ENCODE peak calls at places on chromosomes 5 and 9, in seven cellular contexts. One of them, this sample, is unnamed.

GRCh38 chr9:136520053-136520540 is 25.8 kb downstream of the NOTCH1 start:
- DNase-seq in left cardiac atrium: no peak
- DNase-seq in stimulated activated CD4-positive, alpha-beta T cell treated with anti-CD3 and anti-CD28 coated beads, Interleukin-15, amount 100 ng/mL, for 24 hours: no peak
- DNase-seq in AG08396: no peak
- DNase-seq in GM13977: no peak
- DNase-seq in M059J: no peak
- DNase-seq in RKO: no peak
- DNase-seq in this sample: peak

GRCh38 chr5:31743678-31744077 is 104.7 kb downstream of the PDZD2 start:
- DNase-seq in left cardiac atrium: no peak
- DNase-seq in stimulated activated CD4-positive, alpha-beta T cell treated with anti-CD3 and anti-CD28 coated beads, Interleukin-15, amount 100 ng/mL, for 24 hours: no peak
- DNase-seq in AG08396: no peak
- DNase-seq in GM13977: no peak
- DNase-seq in M059J: no peak
- DNase-seq in RKO: no peak
- DNase-seq in this sample: no peak

GRCh38 chr5:37665889-37666288 is 174.0 kb downstream of the GDNF start:
- DNase-seq in left cardiac atrium: peak
- DNase-seq in stimulated activated CD4-positive, alpha-beta T cell treated with anti-CD3 and anti-CD28 coated beads, Interleukin-15, amount 100 ng/mL, for 24 hours: no peak
- DNase-seq in AG08396: no peak
- DNase-seq in GM13977: no peak
- DNase-seq in M059J: peak
- DNase-seq in RKO: no peak
- DNase-seq in this sample: peak

GRCh38 chr5:138543730-138544104 is 681 bp upstream of the ETF1 start:
- DNase-seq in left cardiac atrium: no peak
- DNase-seq in stimulated activated CD4-positive, alpha-beta T cell treated with anti-CD3 and anti-CD28 coated beads, Interleukin-15, amount 100 ng/mL, for 24 hours: peak
- DNase-seq in AG08396: peak
- DNase-seq in GM13977: peak
- DNase-seq in M059J: no peak
- DNase-seq in RKO: no peak
- DNase-seq in this sample: no peak

GRCh38 chr5:173394701-173395100 is 66.5 kb upstream of the STC2 start:
- DNase-seq in left cardiac atrium: no peak
- DNase-seq in stimulated activated CD4-positive, alpha-beta T cell treated with anti-CD3 and anti-CD28 coated beads, Interleukin-15, amount 100 ng/mL, for 24 hours: no peak
- DNase-seq in AG08396: peak
- DNase-seq in GM13977: no peak
- DNase-seq in M059J: no peak
- DNase-seq in RKO: no peak
- DNase-seq in this sample: no peak

GRCh38 chr5:10734050-10734709 is 26.9 kb downstream of the DAP start:
- DNase-seq in left cardiac atrium: no peak
- DNase-seq in stimulated activated CD4-positive, alpha-beta T cell treated with anti-CD3 and anti-CD28 coated beads, Interleukin-15, amount 100 ng/mL, for 24 hours: no peak
- DNase-seq in AG08396: no peak
- DNase-seq in GM13977: no peak
- DNase-seq in M059J: no peak
- DNase-seq in RKO: no peak
- DNase-seq in this sample: no peak

GRCh38 chr9:127927457-127928231 is 2.9 kb downstream of the PIP5KL1 start:
- DNase-seq in left cardiac atrium: no peak
- DNase-seq in stimulated activated CD4-positive, alpha-beta T cell treated with anti-CD3 and anti-CD28 coated beads, Interleukin-15, amount 100 ng/mL, for 24 hours: peak
- DNase-seq in AG08396: no peak
- DNase-seq in GM13977: no peak
- DNase-seq in M059J: no peak
- DNase-seq in RKO: no peak
- DNase-seq in this sample: peak

GRCh38 chr5:57598756-57599155 is 116.1 kb upstream of the ACTBL2 start:
- DNase-seq in left cardiac atrium: no peak
- DNase-seq in stimulated activated CD4-positive, alpha-beta T cell treated with anti-CD3 and anti-CD28 coated beads, Interleukin-15, amount 100 ng/mL, for 24 hours: peak
- DNase-seq in AG08396: peak
- DNase-seq in GM13977: no peak
- DNase-seq in M059J: peak
- DNase-seq in RKO: peak
- DNase-seq in this sample: no peak

GRCh38 chr5:5967945-5968344 is 410.4 kb downstream of the MED10 start:
- DNase-seq in left cardiac atrium: no peak
- DNase-seq in stimulated activated CD4-positive, alpha-beta T cell treated with anti-CD3 and anti-CD28 coated beads, Interleukin-15, amount 100 ng/mL, for 24 hours: no peak
- DNase-seq in AG08396: no peak
- DNase-seq in GM13977: no peak
- DNase-seq in M059J: no peak
- DNase-seq in RKO: no peak
- DNase-seq in this sample: no peak